ENCODE peak calls at places on chromosome 17, in seven cellular contexts. O is tibial artery, P is NCI-H748 treated with DMSO at 0.1 percent for 48 hours, I is immature natural killer cell, G is T-helper 2 cell, K is mesendoderm, H is T follicular helper cell. V is an unnamed sample.

GRCh38 chr17:12027658-12028057 is 7.0 kb downstream of the MAP2K4 start:
- DNase-seq in O (no peak), P (no peak), I (no peak), G (no peak), K (no peak), H (no peak), V (no peak)

GRCh38 chr17:28928061-28928460 is 23.3 kb downstream of the PHF12 start:
- DNase-seq in O (no peak), P (no peak), I (no peak), G (no peak), K (no peak), H (no peak), V (no peak)

GRCh38 chr17:48340916-48341315 is 89.1 kb downstream of the SKAP1 start:
- DNase-seq in O (no peak), P (no peak), I (no peak), G (no peak), K (no peak), H (no peak), V (no peak)

GRCh38 chr17:82602986-82603385 is 45.3 kb downstream of the WDR45B start:
- DNase-seq in O (no peak), P (no peak), I (no peak), G (no peak), K (no peak), H (no peak), V (no peak)

GRCh38 chr17:2904135-2904534 is 107.9 kb downstream of the RAP1GAP2 start:
- DNase-seq in O (no peak), P (no peak), I (no peak), G (no peak), K (peak), H (no peak), V (no peak)

GRCh38 chr17:13957636-13958035 is 111.7 kb upstream of the COX10 start:
- DNase-seq in O (no peak), P (no peak), I (no peak), G (no peak), K (no peak), H (no peak), V (no peak)

GRCh38 chr17:38702900-38703741 is 2.0 kb upstream of the MLLT6 start:
- DNase-seq in O (no peak), P (no peak), I (no peak), G (no peak), K (no peak), H (no peak), V (no peak)

GRCh38 chr17:3911271-3912053 is 4.8 kb downstream of the P2RX1 start:
- DNase-seq in O (peak), P (no peak), I (peak), G (peak), K (peak), H (peak), V (no peak)

GRCh38 chr17:8896641-8897635 is 29.5 kb upstream of the PIK3R6 start:
- DNase-seq in O (no peak), P (no peak), I (no peak), G (no peak), K (no peak), H (no peak), V (no peak)

GRCh38 chr17:41073676-41074075 is 8.0 kb upstream of the KRTAP2-4 start:
- DNase-seq in O (no peak), P (no peak), I (no peak), G (no peak), K (no peak), H (no peak), V (no peak)

GRCh38 chr17:32124985-32125847 is 17.1 kb upstream of the RHOT1 start:
- DNase-seq in O (no peak), P (no peak), I (no peak), G (no peak), K (no peak), H (no peak), V (no peak)

GRCh38 chr17:64515419-64515818 is 8.6 kb downstream of the CEP95 start:
- DNase-seq in O (no peak), P (no peak), I (no peak), G (no peak), K (no peak), H (no peak), V (no peak)

GRCh38 chr17:7634384-7634783 is 4.4 kb downstream of the SHBG start:
- DNase-seq in O (no peak), P (no peak), I (no peak), G (no peak), K (peak), H (no peak), V (no peak)

GRCh38 chr17:951388-952132 is 28.0 kb downstream of the NXN start:
- DNase-seq in O (no peak), P (no peak), I (no peak), G (no peak), K (peak), H (no peak), V (no peak)

GRCh38 chr17:29251969-29252866 is 5.6 kb downstream of the CRYBA1 start:
- DNase-seq in O (no peak), P (no peak), I (no peak), G (no peak), K (peak), H (no peak), V (no peak)

GRCh38 chr17:67365762-67366192 is 600 bp downstream of the PSMD12 start:
- DNase-seq in O (no peak), P (no peak), I (no peak), G (no peak), K (peak), H (no peak), V (no peak)

GRCh38 chr17:39700148-39700987 is 504 bp downstream of the ERBB2 start:
- DNase-seq in O (peak), P (no peak), I (no peak), G (no peak), K (peak), H (no peak), V (no peak)

GRCh38 chr17:73142763-73143395 is 21.9 kb upstream of the SSTR2 start:
- DNase-seq in O (no peak), P (no peak), I (no peak), G (no peak), K (no peak), H (no peak), V (no peak)

GRCh38 chr17:1562178-1562643 is 381 bp downstream of the PITPNA start:
- DNase-seq in O (no peak), P (no peak), I (no peak), G (no peak), K (no peak), H (no peak), V (peak)

GRCh38 chr17:45234641-45235040 is 13.0 kb downstream of the FMNL1 start:
- DNase-seq in O (no peak), P (peak), I (no peak), G (peak), K (peak), H (peak), V (no peak)

GRCh38 chr17:42458497-42459255 is at the start of gene ATP6V0A1:
- DNase-seq in O (peak), P (peak), I (peak), G (peak), K (peak), H (peak), V (peak)

GRCh38 chr17:16140854-16141253 is 74.5 kb downstream of the NCOR1 start:
- DNase-seq in O (no peak), P (no peak), I (no peak), G (no peak), K (no peak), H (no peak), V (no peak)

GRCh38 chr17:33284022-33284421 is 9.1 kb downstream of the ASIC2 start:
- DNase-seq in O (no peak), P (peak), I (no peak), G (no peak), K (no peak), H (no peak), V (peak)

GRCh38 chr17:39225974-39226683 is 384 bp upstream of the STAC2 start:
- DNase-seq in O (peak), P (peak), I (peak), G (peak), K (peak), H (no peak), V (no peak)

GRCh38 chr17:82287849-82288601 is 14.5 kb upstream of the CSNK1D start:
- DNase-seq in O (no peak), P (no peak), I (no peak), G (no peak), K (no peak), H (no peak), V (peak)

GRCh38 chr17:79294459-79295071 is 219.9 kb downstream of the ENGASE start:
- DNase-seq in O (no peak), P (no peak), I (peak), G (peak), K (peak), H (peak), V (no peak)

GRCh38 chr17:6755281-6755680 is 565 bp upstream of the XAF1 start:
- DNase-seq in O (peak), P (no peak), I (no peak), G (no peak), K (no peak), H (no peak), V (no peak)

GRCh38 chr17:69716571-69716970 is 302.1 kb downstream of the MAP2K6 start:
- DNase-seq in O (no peak), P (no peak), I (no peak), G (no peak), K (no peak), H (no peak), V (no peak)

V was measured in gastrocnemius medialis.